ENCODE peak calls at places on chromosomes 12 and 14, in ten cellular contexts. One of them, this sample, is unnamed.

GRCh38 chr12:110505332-110505731 is 3.2 kb downstream of the RAD9B start:
- DNase-seq in stomach: no peak
- DNase-seq in MCF 10A: no peak
- DNase-seq in GM06990: no peak
- DNase-seq in foreskin fibroblast: no peak
- DNase-seq in CD8-positive, alpha-beta T cell: no peak
- DNase-seq in tibial artery: no peak
- DNase-seq in NB4: no peak
- DNase-seq in lung: no peak
- DNase-seq in heart left ventricle: no peak
- DNase-seq in this sample: no peak

GRCh38 chr12:42756841-42757661 is 167.5 kb upstream of the PRICKLE1 start:
- DNase-seq in stomach: no peak
- DNase-seq in MCF 10A: peak
- DNase-seq in GM06990: peak
- DNase-seq in foreskin fibroblast: peak
- DNase-seq in CD8-positive, alpha-beta T cell: no peak
- DNase-seq in tibial artery: no peak
- DNase-seq in NB4: peak
- DNase-seq in lung: no peak
- DNase-seq in heart left ventricle: no peak
- DNase-seq in this sample: no peak

GRCh38 chr12:122687091-122687490 is 16.1 kb downstream of the HCAR2 start:
- DNase-seq in stomach: peak
- DNase-seq in MCF 10A: peak
- DNase-seq in GM06990: no peak
- DNase-seq in foreskin fibroblast: no peak
- DNase-seq in CD8-positive, alpha-beta T cell: no peak
- DNase-seq in tibial artery: no peak
- DNase-seq in NB4: no peak
- DNase-seq in lung: peak
- DNase-seq in heart left ventricle: no peak
- DNase-seq in this sample: no peak

GRCh38 chr12:117052386-117053049 is 46.7 kb downstream of the TESC start:
- DNase-seq in stomach: no peak
- DNase-seq in MCF 10A: no peak
- DNase-seq in GM06990: no peak
- DNase-seq in foreskin fibroblast: no peak
- DNase-seq in CD8-positive, alpha-beta T cell: no peak
- DNase-seq in tibial artery: no peak
- DNase-seq in NB4: no peak
- DNase-seq in lung: no peak
- DNase-seq in heart left ventricle: peak
- DNase-seq in this sample: no peak

GRCh38 chr12:131829351-131829794 is 1.2 kb downstream of the MMP17 start:
- DNase-seq in stomach: no peak
- DNase-seq in MCF 10A: peak
- DNase-seq in GM06990: no peak
- DNase-seq in foreskin fibroblast: peak
- DNase-seq in CD8-positive, alpha-beta T cell: no peak
- DNase-seq in tibial artery: no peak
- DNase-seq in NB4: peak
- DNase-seq in lung: no peak
- DNase-seq in heart left ventricle: no peak
- DNase-seq in this sample: no peak

GRCh38 chr14:69573841-69574265 is 818 bp downstream of the CCDC177 start:
- DNase-seq in stomach: no peak
- DNase-seq in MCF 10A: no peak
- DNase-seq in GM06990: no peak
- DNase-seq in foreskin fibroblast: no peak
- DNase-seq in CD8-positive, alpha-beta T cell: no peak
- DNase-seq in tibial artery: no peak
- DNase-seq in NB4: peak
- DNase-seq in lung: no peak
- DNase-seq in heart left ventricle: no peak
- DNase-seq in this sample: no peak

GRCh38 chr12:34333337-34333736 is 311.0 kb downstream of the ALG10 start:
- DNase-seq in stomach: no peak
- DNase-seq in MCF 10A: no peak
- DNase-seq in GM06990: no peak
- DNase-seq in foreskin fibroblast: no peak
- DNase-seq in CD8-positive, alpha-beta T cell: no peak
- DNase-seq in tibial artery: no peak
- DNase-seq in NB4: no peak
- DNase-seq in lung: no peak
- DNase-seq in heart left ventricle: no peak
- DNase-seq in this sample: no peak

GRCh38 chr12:67813509-67813908 is 165.0 kb downstream of the DYRK2 start:
- DNase-seq in stomach: no peak
- DNase-seq in MCF 10A: peak
- DNase-seq in GM06990: no peak
- DNase-seq in foreskin fibroblast: no peak
- DNase-seq in CD8-positive, alpha-beta T cell: no peak
- DNase-seq in tibial artery: no peak
- DNase-seq in NB4: no peak
- DNase-seq in lung: no peak
- DNase-seq in heart left ventricle: no peak
- DNase-seq in this sample: no peak

GRCh38 chr12:45010051-45010450 is 40.8 kb downstream of the DBX2 start:
- DNase-seq in stomach: no peak
- DNase-seq in MCF 10A: peak
- DNase-seq in GM06990: no peak
- DNase-seq in foreskin fibroblast: peak
- DNase-seq in CD8-positive, alpha-beta T cell: no peak
- DNase-seq in tibial artery: no peak
- DNase-seq in NB4: no peak
- DNase-seq in lung: no peak
- DNase-seq in heart left ventricle: no peak
- DNase-seq in this sample: no peak

GRCh38 chr14:78758333-78758732 is 588.2 kb downstream of the NRXN3 start:
- DNase-seq in stomach: no peak
- DNase-seq in MCF 10A: peak
- DNase-seq in GM06990: no peak
- DNase-seq in foreskin fibroblast: no peak
- DNase-seq in CD8-positive, alpha-beta T cell: no peak
- DNase-seq in tibial artery: no peak
- DNase-seq in NB4: peak
- DNase-seq in lung: no peak
- DNase-seq in heart left ventricle: no peak
- DNase-seq in this sample: peak

GRCh38 chr14:30223385-30223785 is 295.7 kb upstream of the PRKD1 start:
- DNase-seq in stomach: peak
- DNase-seq in MCF 10A: peak
- DNase-seq in GM06990: no peak
- DNase-seq in foreskin fibroblast: peak
- DNase-seq in CD8-positive, alpha-beta T cell: no peak
- DNase-seq in tibial artery: peak
- DNase-seq in NB4: no peak
- DNase-seq in lung: peak
- DNase-seq in heart left ventricle: peak
- DNase-seq in this sample: no peak

GRCh38 chr12:6254491-6254890 is 54.3 kb downstream of the CD9 start:
- DNase-seq in stomach: no peak
- DNase-seq in MCF 10A: no peak
- DNase-seq in GM06990: no peak
- DNase-seq in foreskin fibroblast: no peak
- DNase-seq in CD8-positive, alpha-beta T cell: no peak
- DNase-seq in tibial artery: no peak
- DNase-seq in NB4: no peak
- DNase-seq in lung: no peak
- DNase-seq in heart left ventricle: no peak
- DNase-seq in this sample: no peak

GRCh38 chr12:19757317-19757877 is 318.1 kb downstream of the AEBP2 start:
- DNase-seq in stomach: no peak
- DNase-seq in MCF 10A: peak
- DNase-seq in GM06990: no peak
- DNase-seq in foreskin fibroblast: no peak
- DNase-seq in CD8-positive, alpha-beta T cell: no peak
- DNase-seq in tibial artery: no peak
- DNase-seq in NB4: peak
- DNase-seq in lung: no peak
- DNase-seq in heart left ventricle: no peak
- DNase-seq in this sample: no peak

GRCh38 chr12:105659355-105660075 is 329.0 kb downstream of the C12orf75 start:
- DNase-seq in stomach: no peak
- DNase-seq in MCF 10A: peak
- DNase-seq in GM06990: no peak
- DNase-seq in foreskin fibroblast: no peak
- DNase-seq in CD8-positive, alpha-beta T cell: no peak
- DNase-seq in tibial artery: no peak
- DNase-seq in NB4: no peak
- DNase-seq in lung: no peak
- DNase-seq in heart left ventricle: peak
- DNase-seq in this sample: no peak

GRCh38 chr12:98440165-98440581 is 75.2 kb upstream of the TMPO start:
- DNase-seq in stomach: peak
- DNase-seq in MCF 10A: peak
- DNase-seq in GM06990: no peak
- DNase-seq in foreskin fibroblast: peak
- DNase-seq in CD8-positive, alpha-beta T cell: no peak
- DNase-seq in tibial artery: peak
- DNase-seq in NB4: peak
- DNase-seq in lung: peak
- DNase-seq in heart left ventricle: peak
- DNase-seq in this sample: no peak

GRCh38 chr14:65966188-65966587 is 520.0 kb upstream of the CCDC196 start:
- DNase-seq in stomach: no peak
- DNase-seq in MCF 10A: no peak
- DNase-seq in GM06990: no peak
- DNase-seq in foreskin fibroblast: no peak
- DNase-seq in CD8-positive, alpha-beta T cell: no peak
- DNase-seq in tibial artery: no peak
- DNase-seq in NB4: no peak
- DNase-seq in lung: no peak
- DNase-seq in heart left ventricle: no peak
- DNase-seq in this sample: no peak

GRCh38 chr12:71948390-71948789 is 9.7 kb downstream of the TPH2 start:
- DNase-seq in stomach: no peak
- DNase-seq in MCF 10A: no peak
- DNase-seq in GM06990: no peak
- DNase-seq in foreskin fibroblast: no peak
- DNase-seq in CD8-positive, alpha-beta T cell: no peak
- DNase-seq in tibial artery: no peak
- DNase-seq in NB4: no peak
- DNase-seq in lung: no peak
- DNase-seq in heart left ventricle: no peak
- DNase-seq in this sample: no peak

GRCh38 chr12:124681779-124682391 is 114.5 kb upstream of the NCOR2 start:
- DNase-seq in stomach: no peak
- DNase-seq in MCF 10A: peak
- DNase-seq in GM06990: no peak
- DNase-seq in foreskin fibroblast: peak
- DNase-seq in CD8-positive, alpha-beta T cell: no peak
- DNase-seq in tibial artery: peak
- DNase-seq in NB4: no peak
- DNase-seq in lung: no peak
- DNase-seq in heart left ventricle: peak
- DNase-seq in this sample: no peak

DNA sequence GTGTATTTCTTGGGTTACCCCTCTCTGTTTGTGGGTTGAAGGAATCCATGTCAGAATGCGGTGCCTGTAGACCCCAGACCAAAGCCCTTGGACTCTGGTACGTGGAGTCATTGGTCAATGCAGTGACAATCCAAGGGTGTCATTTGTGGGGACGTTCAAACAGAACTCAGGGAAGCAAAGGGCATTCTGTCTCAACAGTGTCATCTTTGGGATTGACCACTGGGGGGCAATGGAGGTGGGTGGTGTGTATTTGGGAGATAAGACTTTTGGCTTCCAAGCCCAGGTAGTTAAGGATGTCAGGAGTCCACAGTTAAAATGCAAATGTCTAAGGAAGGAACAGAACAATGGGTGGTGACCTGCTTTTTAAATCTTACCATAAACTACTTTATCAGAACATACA is 54.6 kb upstream of the CCDC175 start:
- DNase-seq in stomach: no peak
- DNase-seq in MCF 10A: peak
- DNase-seq in GM06990: no peak
- DNase-seq in foreskin fibroblast: no peak
- DNase-seq in CD8-positive, alpha-beta T cell: no peak
- DNase-seq in tibial artery: no peak
- DNase-seq in NB4: peak
- DNase-seq in lung: no peak
- DNase-seq in heart left ventricle: no peak
- DNase-seq in this sample: no peak
- TF ChIP-seq CTCF in stomach: no peak
- TF ChIP-seq CTCF in MCF 10A: peak
- TF ChIP-seq CTCF in GM06990: peak
- TF ChIP-seq CTCF in foreskin fibroblast: peak
- TF ChIP-seq CTCF in CD8-positive, alpha-beta T cell: no peak
- TF ChIP-seq CTCF in tibial artery: peak
- TF ChIP-seq CTCF in NB4: peak
- TF ChIP-seq CTCF in lung: no peak
- TF ChIP-seq CTCF in heart left ventricle: no peak
- TF ChIP-seq CTCF in this sample: peak

GRCh38 chr12:1800646-1801284 is 19.6 kb upstream of the LRTM2 start:
- DNase-seq in stomach: peak
- DNase-seq in MCF 10A: peak
- DNase-seq in GM06990: no peak
- DNase-seq in foreskin fibroblast: no peak
- DNase-seq in CD8-positive, alpha-beta T cell: no peak
- DNase-seq in tibial artery: no peak
- DNase-seq in NB4: peak
- DNase-seq in lung: no peak
- DNase-seq in heart left ventricle: peak
- DNase-seq in this sample: no peak
- TF ChIP-seq CTCF in stomach: no peak
- TF ChIP-seq CTCF in MCF 10A: no peak
- TF ChIP-seq CTCF in GM06990: peak
- TF ChIP-seq CTCF in foreskin fibroblast: peak
- TF ChIP-seq CTCF in CD8-positive, alpha-beta T cell: no peak
- TF ChIP-seq CTCF in tibial artery: no peak
- TF ChIP-seq CTCF in NB4: peak
- TF ChIP-seq CTCF in lung: peak
- TF ChIP-seq CTCF in heart left ventricle: peak
- TF ChIP-seq CTCF in this sample: peak

GRCh38 chr14:95994593-95994928 is 44.6 kb upstream of the C14orf132 start:
- DNase-seq in stomach: no peak
- DNase-seq in MCF 10A: no peak
- DNase-seq in GM06990: no peak
- DNase-seq in foreskin fibroblast: no peak
- DNase-seq in CD8-positive, alpha-beta T cell: no peak
- DNase-seq in tibial artery: no peak
- DNase-seq in NB4: no peak
- DNase-seq in lung: no peak
- DNase-seq in heart left ventricle: no peak
- DNase-seq in this sample: no peak
- TF ChIP-seq CTCF in stomach: no peak
- TF ChIP-seq CTCF in MCF 10A: no peak
- TF ChIP-seq CTCF in GM06990: no peak
- TF ChIP-seq CTCF in foreskin fibroblast: no peak
- TF ChIP-seq CTCF in CD8-positive, alpha-beta T cell: peak
- TF ChIP-seq CTCF in tibial artery: no peak
- TF ChIP-seq CTCF in NB4: no peak
- TF ChIP-seq CTCF in lung: no peak
- TF ChIP-seq CTCF in heart left ventricle: no peak
- TF ChIP-seq CTCF in this sample: no peak

DNA sequence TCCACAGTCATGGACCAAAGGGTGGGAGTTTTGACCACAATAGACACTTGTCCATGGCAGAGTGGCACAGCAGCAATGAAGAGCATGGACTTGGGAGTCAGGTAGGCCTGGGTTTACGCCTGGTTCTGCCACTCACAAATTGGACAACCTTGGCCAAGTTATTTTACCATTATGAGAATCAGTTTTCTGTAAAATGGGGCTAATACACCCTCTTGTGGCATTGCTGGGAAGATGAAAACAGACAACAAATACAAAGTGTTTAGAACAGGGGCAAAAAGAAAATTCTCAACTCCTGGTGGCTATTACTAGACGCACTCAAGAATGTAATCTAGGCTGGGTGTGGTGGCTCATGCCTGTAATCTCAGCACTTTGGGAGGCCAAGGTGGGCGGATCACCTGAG is 2.6 kb downstream of the C12orf43 start:
- DNase-seq in stomach: no peak
- DNase-seq in MCF 10A: no peak
- DNase-seq in GM06990: no peak
- DNase-seq in foreskin fibroblast: no peak
- DNase-seq in CD8-positive, alpha-beta T cell: no peak
- DNase-seq in tibial artery: no peak
- DNase-seq in NB4: no peak
- DNase-seq in lung: no peak
- DNase-seq in heart left ventricle: no peak
- DNase-seq in this sample: no peak
- TF ChIP-seq CTCF in stomach: no peak
- TF ChIP-seq CTCF in MCF 10A: no peak
- TF ChIP-seq CTCF in GM06990: no peak
- TF ChIP-seq CTCF in foreskin fibroblast: no peak
- TF ChIP-seq CTCF in CD8-positive, alpha-beta T cell: no peak
- TF ChIP-seq CTCF in tibial artery: no peak
- TF ChIP-seq CTCF in NB4: no peak
- TF ChIP-seq CTCF in lung: no peak
- TF ChIP-seq CTCF in heart left ventricle: no peak
- TF ChIP-seq CTCF in this sample: peak

This sample was measured in GM12864.